ENCODE peak calls at places on chromosomes 12 and 14, in four cellular contexts. W, N, B and I are unnamed samples.

GRCh38 chr12:102976609-102977280 is 19.3 kb downstream of the ASCL1 start:
- DNase-seq in B (no peak), W (no peak), N (no peak), I (no peak)

GRCh38 chr12:6937481-6938352 is 5.9 kb upstream of the RNU7-1 start:
- DNase-seq in W (peak), B (peak), N (peak), I (peak)

GRCh38 chr14:102089621-102090343 is 2.9 kb upstream of the HSP90AA1 start:
- DNase-seq in B (no peak), N (no peak), W (no peak), I (no peak)

GRCh38 chr14:90443161-90444076 is 46.6 kb downstream of the CALM1 start:
- DNase-seq in B (no peak), N (no peak), W (no peak), I (no peak)

GRCh38 chr12:124303579-124304313 is 8.9 kb downstream of the RFLNA start:
- DNase-seq in B (no peak), W (no peak), N (no peak), I (no peak)

GRCh38 chr14:30006695-30007094 is 79.0 kb upstream of the PRKD1 start:
- DNase-seq in W (no peak), B (no peak), N (no peak), I (no peak)

GRCh38 chr12:84767079-84767478 is 145.5 kb downstream of the SLC6A15 start:
- DNase-seq in N (no peak), W (no peak), B (no peak), I (no peak)

GRCh38 chr12:50086148-50086547 is 1.0 kb downstream of the SMARCD1 start:
- DNase-seq in B (no peak), W (no peak), N (no peak), I (no peak)

GRCh38 chr14:95465936-95466335 is 50.5 kb downstream of the SYNE3 start:
- DNase-seq in W (no peak), B (no peak), N (no peak), I (no peak)